ENCODE peak calls at places on chromosome 7, in nine cellular contexts. One of them, this sample, is unnamed.

GRCh38 chr7:40733578-40733977 is 598.8 kb downstream of the SUGCT start:
- DNase-seq in cardiac fibroblast: no peak
- DNase-seq in AG10803: no peak
- DNase-seq in AG04450: no peak
- DNase-seq in ascending aorta: no peak
- DNase-seq in hepatocyte: no peak
- DNase-seq in fibroblast of lung: no peak
- DNase-seq in HL-60: no peak
- DNase-seq in A549: no peak
- DNase-seq in this sample: peak

GRCh38 chr7:113217314-113217713 is 99.0 kb upstream of the SMIM30 start:
- DNase-seq in HL-60: no peak
- DNase-seq in cardiac fibroblast: no peak
- DNase-seq in hepatocyte: no peak
- DNase-seq in fibroblast of lung: no peak
- DNase-seq in AG04450: no peak
- DNase-seq in A549: no peak
- DNase-seq in AG10803: no peak
- DNase-seq in ascending aorta: no peak
- DNase-seq in this sample: no peak

GRCh38 chr7:155449008-155449879 is 8.7 kb upstream of the EN2 start:
- DNase-seq in AG10803: no peak
- DNase-seq in hepatocyte: no peak
- DNase-seq in HL-60: no peak
- DNase-seq in AG04450: no peak
- DNase-seq in cardiac fibroblast: no peak
- DNase-seq in ascending aorta: no peak
- DNase-seq in fibroblast of lung: no peak
- DNase-seq in A549: peak
- DNase-seq in this sample: no peak

GRCh38 chr7:28804990-28805389 is 153.1 kb downstream of the TRIL start:
- DNase-seq in ascending aorta: no peak
- DNase-seq in AG04450: peak
- DNase-seq in fibroblast of lung: peak
- DNase-seq in AG10803: peak
- DNase-seq in hepatocyte: no peak
- DNase-seq in cardiac fibroblast: peak
- DNase-seq in HL-60: no peak
- DNase-seq in A549: peak
- DNase-seq in this sample: no peak

GRCh38 chr7:155456772-155457543 is 971 bp upstream of the EN2 start:
- DNase-seq in AG04450: no peak
- DNase-seq in A549: peak
- DNase-seq in hepatocyte: peak
- DNase-seq in AG10803: peak
- DNase-seq in HL-60: peak
- DNase-seq in cardiac fibroblast: peak
- DNase-seq in fibroblast of lung: peak
- DNase-seq in ascending aorta: no peak
- DNase-seq in this sample: no peak

GRCh38 chr7:126856691-126857291 is 395.9 kb downstream of the GRM8 start:
- DNase-seq in AG10803: no peak
- DNase-seq in fibroblast of lung: no peak
- DNase-seq in hepatocyte: peak
- DNase-seq in A549: peak
- DNase-seq in ascending aorta: no peak
- DNase-seq in HL-60: no peak
- DNase-seq in AG04450: no peak
- DNase-seq in cardiac fibroblast: peak
- DNase-seq in this sample: no peak

GRCh38 chr7:67692425-67692824 is 695.8 kb downstream of the TYW1 start:
- DNase-seq in fibroblast of lung: no peak
- DNase-seq in HL-60: no peak
- DNase-seq in AG10803: peak
- DNase-seq in ascending aorta: no peak
- DNase-seq in A549: peak
- DNase-seq in cardiac fibroblast: no peak
- DNase-seq in AG04450: no peak
- DNase-seq in hepatocyte: no peak
- DNase-seq in this sample: peak

GRCh38 chr7:1532456-1533254 is 2.2 kb downstream of the MAFK start:
- DNase-seq in hepatocyte: peak
- DNase-seq in HL-60: peak
- DNase-seq in cardiac fibroblast: peak
- DNase-seq in ascending aorta: peak
- DNase-seq in A549: peak
- DNase-seq in AG04450: peak
- DNase-seq in AG10803: peak
- DNase-seq in fibroblast of lung: peak
- DNase-seq in this sample: peak

GRCh38 chr7:141231018-141231792 is 157.3 kb downstream of the TMEM178B start:
- DNase-seq in hepatocyte: peak
- DNase-seq in AG04450: no peak
- DNase-seq in AG10803: peak
- DNase-seq in HL-60: no peak
- DNase-seq in A549: peak
- DNase-seq in fibroblast of lung: peak
- DNase-seq in ascending aorta: no peak
- DNase-seq in cardiac fibroblast: peak
- DNase-seq in this sample: no peak

DNA sequence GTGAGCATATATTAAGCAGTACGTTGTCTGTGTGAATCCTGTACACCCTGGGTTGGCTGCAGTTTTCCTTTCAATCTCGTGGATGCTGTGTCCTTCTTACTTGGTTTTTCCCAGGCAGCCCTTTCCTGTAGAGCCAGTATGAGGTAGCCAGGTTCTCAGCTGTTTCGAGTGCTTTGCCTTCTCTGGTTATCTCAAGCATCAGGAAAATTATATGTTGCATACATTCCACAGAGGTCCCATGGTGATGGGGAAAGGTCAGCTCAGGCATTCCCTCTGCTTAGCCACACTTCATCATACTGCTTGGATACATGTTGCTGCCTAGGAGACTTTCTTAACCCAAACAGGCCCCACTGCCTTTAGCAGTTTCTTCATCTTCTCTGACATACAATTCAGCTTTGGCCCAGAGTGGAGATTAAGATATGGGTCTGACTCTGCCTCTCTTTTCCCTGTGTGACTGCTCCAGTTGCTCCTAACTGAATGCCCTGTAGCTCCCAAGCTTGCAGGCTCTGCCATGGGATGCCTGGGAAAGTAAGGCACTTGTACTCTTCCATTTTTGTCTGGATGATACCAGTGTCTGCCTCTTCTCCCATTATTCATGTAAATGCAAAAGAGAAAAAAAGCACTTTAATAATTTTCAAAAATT is 11.3 kb downstream of the GNAI1 start:
- DNase-seq in AG10803: peak
- DNase-seq in HL-60: no peak
- DNase-seq in fibroblast of lung: peak
- DNase-seq in cardiac fibroblast: peak
- DNase-seq in ascending aorta: no peak
- DNase-seq in AG04450: peak
- DNase-seq in hepatocyte: peak
- DNase-seq in A549: peak
- DNase-seq in this sample: peak
- H3K4me3 ChIP-seq in AG10803: no peak
- H3K4me3 ChIP-seq in HL-60: no peak
- H3K4me3 ChIP-seq in fibroblast of lung: peak
- H3K4me3 ChIP-seq in cardiac fibroblast: no peak
- H3K4me3 ChIP-seq in ascending aorta: no peak
- H3K4me3 ChIP-seq in AG04450: no peak
- H3K4me3 ChIP-seq in hepatocyte: no peak
- H3K4me3 ChIP-seq in A549: peak
- H3K4me3 ChIP-seq in this sample: no peak

GRCh38 chr7:65477326-65477725 is 103.7 kb downstream of the ZNF92 start:
- DNase-seq in AG10803: no peak
- DNase-seq in AG04450: no peak
- DNase-seq in HL-60: no peak
- DNase-seq in cardiac fibroblast: peak
- DNase-seq in ascending aorta: no peak
- DNase-seq in hepatocyte: peak
- DNase-seq in A549: peak
- DNase-seq in fibroblast of lung: no peak
- DNase-seq in this sample: peak
- TF ChIP-seq CTCF in AG10803: peak
- TF ChIP-seq CTCF in AG04450: peak
- TF ChIP-seq CTCF in HL-60: no peak
- TF ChIP-seq CTCF in cardiac fibroblast: peak
- TF ChIP-seq CTCF in ascending aorta: no peak
- TF ChIP-seq CTCF in hepatocyte: peak
- TF ChIP-seq CTCF in A549: no peak
- TF ChIP-seq CTCF in fibroblast of lung: no peak
- TF ChIP-seq CTCF in this sample: peak

GRCh38 chr7:128876586-128876977 is 13.9 kb downstream of the ATP6V1F start:
- DNase-seq in ascending aorta: no peak
- DNase-seq in HL-60: no peak
- DNase-seq in AG04450: no peak
- DNase-seq in cardiac fibroblast: no peak
- DNase-seq in A549: no peak
- DNase-seq in fibroblast of lung: no peak
- DNase-seq in hepatocyte: no peak
- DNase-seq in AG10803: no peak
- DNase-seq in this sample: no peak

GRCh38 chr7:128876127-128876526 is 13.5 kb downstream of the ATP6V1F start:
- DNase-seq in AG04450: no peak
- DNase-seq in AG10803: no peak
- DNase-seq in hepatocyte: no peak
- DNase-seq in HL-60: no peak
- DNase-seq in fibroblast of lung: no peak
- DNase-seq in A549: no peak
- DNase-seq in ascending aorta: no peak
- DNase-seq in cardiac fibroblast: no peak
- DNase-seq in this sample: no peak

GRCh38 chr7:128876978-128877755 is 14.5 kb downstream of the ATP6V1F start:
- DNase-seq in ascending aorta: no peak
- DNase-seq in cardiac fibroblast: no peak
- DNase-seq in HL-60: no peak
- DNase-seq in A549: no peak
- DNase-seq in fibroblast of lung: no peak
- DNase-seq in hepatocyte: no peak
- DNase-seq in AG10803: no peak
- DNase-seq in AG04450: no peak
- DNase-seq in this sample: no peak

GRCh38 chr7:128874140-128875031 is 11.7 kb downstream of the ATP6V1F start:
- DNase-seq in hepatocyte: peak
- DNase-seq in AG04450: no peak
- DNase-seq in fibroblast of lung: no peak
- DNase-seq in ascending aorta: no peak
- DNase-seq in AG10803: no peak
- DNase-seq in HL-60: no peak
- DNase-seq in cardiac fibroblast: no peak
- DNase-seq in A549: no peak
- DNase-seq in this sample: no peak

DNA sequence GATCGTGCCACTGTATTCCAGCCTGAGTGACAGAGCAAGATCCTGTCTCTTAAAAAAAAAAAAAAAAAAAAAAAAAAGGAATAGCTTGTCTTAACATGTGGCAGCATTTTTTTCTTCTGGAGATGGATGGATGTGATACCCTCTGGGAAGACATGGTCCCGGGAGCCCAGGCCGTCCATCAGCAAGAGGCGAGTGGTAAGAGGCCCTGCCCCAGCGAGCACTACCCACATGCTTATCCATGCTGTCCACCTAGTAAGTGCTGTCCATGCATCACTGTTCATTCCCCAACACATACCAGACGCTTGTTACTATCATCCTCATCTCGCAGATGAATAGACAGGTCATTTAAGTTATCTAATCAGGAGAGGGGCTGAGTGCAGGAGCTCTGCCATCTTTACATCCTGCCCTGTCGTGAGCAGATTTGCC is 12.9 kb downstream of the ATP6V1F start:
- DNase-seq in hepatocyte: no peak
- DNase-seq in cardiac fibroblast: no peak
- DNase-seq in AG04450: no peak
- DNase-seq in AG10803: no peak
- DNase-seq in A549: no peak
- DNase-seq in HL-60: no peak
- DNase-seq in ascending aorta: no peak
- DNase-seq in fibroblast of lung: no peak
- DNase-seq in this sample: no peak
- H3K4me3 ChIP-seq in hepatocyte: no peak
- H3K4me3 ChIP-seq in cardiac fibroblast: no peak
- H3K4me3 ChIP-seq in AG04450: no peak
- H3K4me3 ChIP-seq in AG10803: no peak
- H3K4me3 ChIP-seq in A549: no peak
- H3K4me3 ChIP-seq in HL-60: no peak
- H3K4me3 ChIP-seq in ascending aorta: no peak
- H3K4me3 ChIP-seq in fibroblast of lung: no peak
- H3K4me3 ChIP-seq in this sample: no peak

GRCh38 chr7:20835111-20835750 is 48.5 kb upstream of the SP8 start:
- DNase-seq in AG04450: no peak
- DNase-seq in AG10803: no peak
- DNase-seq in ascending aorta: no peak
- DNase-seq in cardiac fibroblast: no peak
- DNase-seq in A549: no peak
- DNase-seq in HL-60: no peak
- DNase-seq in hepatocyte: no peak
- DNase-seq in fibroblast of lung: no peak
- DNase-seq in this sample: no peak

GRCh38 chr7:20839196-20839735 is 52.6 kb upstream of the SP8 start:
- DNase-seq in AG04450: no peak
- DNase-seq in ascending aorta: no peak
- DNase-seq in AG10803: no peak
- DNase-seq in A549: no peak
- DNase-seq in fibroblast of lung: no peak
- DNase-seq in cardiac fibroblast: no peak
- DNase-seq in hepatocyte: no peak
- DNase-seq in HL-60: no peak
- DNase-seq in this sample: no peak

GRCh38 chr7:20831976-20832375 is 45.3 kb upstream of the SP8 start:
- DNase-seq in cardiac fibroblast: no peak
- DNase-seq in ascending aorta: no peak
- DNase-seq in HL-60: no peak
- DNase-seq in AG04450: no peak
- DNase-seq in hepatocyte: no peak
- DNase-seq in A549: no peak
- DNase-seq in fibroblast of lung: no peak
- DNase-seq in AG10803: no peak
- DNase-seq in this sample: no peak

GRCh38 chr7:20831451-20831850 is 44.8 kb upstream of the SP8 start:
- DNase-seq in AG04450: no peak
- DNase-seq in A549: no peak
- DNase-seq in AG10803: no peak
- DNase-seq in cardiac fibroblast: no peak
- DNase-seq in fibroblast of lung: no peak
- DNase-seq in HL-60: no peak
- DNase-seq in ascending aorta: no peak
- DNase-seq in hepatocyte: no peak
- DNase-seq in this sample: no peak

GRCh38 chr7:20834656-20835055 is 48.0 kb upstream of the SP8 start:
- DNase-seq in fibroblast of lung: no peak
- DNase-seq in cardiac fibroblast: no peak
- DNase-seq in AG04450: no peak
- DNase-seq in AG10803: no peak
- DNase-seq in ascending aorta: no peak
- DNase-seq in HL-60: no peak
- DNase-seq in A549: no peak
- DNase-seq in hepatocyte: no peak
- DNase-seq in this sample: no peak
- TF ChIP-seq CTCF in fibroblast of lung: no peak
- TF ChIP-seq CTCF in cardiac fibroblast: no peak
- TF ChIP-seq CTCF in AG04450: no peak
- TF ChIP-seq CTCF in AG10803: no peak
- TF ChIP-seq CTCF in ascending aorta: no peak
- TF ChIP-seq CTCF in HL-60: no peak
- TF ChIP-seq CTCF in A549: no peak
- TF ChIP-seq CTCF in hepatocyte: peak
- TF ChIP-seq CTCF in this sample: peak